ENCODE peak calls at places on chromosome 5, in seven cellular contexts. E is stimulated activated CD4-positive, alpha-beta T cell treated with anti-CD3 and anti-CD28 coated beads, Interleukin-2, amount 100 ng/mL, for 48 hours; A is M059J; I is adipocyte; Q is mucosa of descending colon; U is C1 segment of cervical spinal cord; B is glutamatergic neuron. K is an unnamed sample.

GRCh38 chr5:82074968-82075367 is 103.1 kb downstream of the ATG10 start:
- DNase-seq in E (no peak), A (no peak), I (no peak), Q (no peak), U (no peak), B (no peak), K (no peak)

GRCh38 chr5:437281-437771 is 5.7 kb upstream of the EXOC3 start:
- DNase-seq in E (no peak), A (no peak), I (no peak), Q (no peak), U (no peak), B (peak), K (no peak)

GRCh38 chr5:135694016-135694415 is 115.2 kb upstream of the CXCL14 start:
- DNase-seq in E (no peak), A (no peak), I (no peak), Q (no peak), U (no peak), B (no peak), K (no peak)

GRCh38 chr5:74648835-74649286 is 8.3 kb upstream of the ENC1 start:
- DNase-seq in E (no peak), A (peak), I (peak), Q (no peak), U (no peak), B (no peak), K (no peak)

GRCh38 chr5:1545798-1546355 is 22.1 kb upstream of the LPCAT1 start:
- DNase-seq in E (no peak), A (no peak), I (no peak), Q (no peak), U (no peak), B (no peak), K (no peak)

GRCh38 chr5:179595916-179596315 is 27.6 kb downstream of the HNRNPH1 start:
- DNase-seq in E (no peak), A (no peak), I (no peak), Q (no peak), U (no peak), B (no peak), K (no peak)

GRCh38 chr5:11384441-11385250 is 519.6 kb downstream of the CTNND2 start:
- DNase-seq in E (no peak), A (peak), I (no peak), Q (peak), U (peak), B (peak), K (peak)

GRCh38 chr5:33229216-33229615 is 211.5 kb upstream of the TARS1 start:
- DNase-seq in E (no peak), A (no peak), I (no peak), Q (no peak), U (no peak), B (no peak), K (no peak)

GRCh38 chr5:118956727-118957126 is 31.6 kb downstream of the DTWD2 start:
- DNase-seq in E (no peak), A (peak), I (peak), Q (no peak), U (no peak), B (no peak), K (no peak)

GRCh38 chr5:15463231-15463630 is 36.7 kb upstream of the FBXL7 start:
- DNase-seq in E (no peak), A (peak), I (peak), Q (no peak), U (no peak), B (no peak), K (no peak)

GRCh38 chr5:159331099-159331973 is 1.0 kb upstream of the IL12B start:
- DNase-seq in E (peak), A (no peak), I (peak), Q (peak), U (peak), B (peak), K (peak)

GRCh38 chr5:26492835-26493459 is 545.4 kb downstream of the CDH9 start:
- DNase-seq in E (no peak), A (no peak), I (no peak), Q (no peak), U (no peak), B (no peak), K (no peak)

GRCh38 chr5:36657563-36657995 is 51.2 kb downstream of the SLC1A3 start:
- DNase-seq in E (no peak), A (peak), I (peak), Q (peak), U (no peak), B (no peak), K (no peak)

GRCh38 chr5:95895771-95896170 is 65.9 kb downstream of the ELL2 start:
- DNase-seq in E (no peak), A (no peak), I (peak), Q (no peak), U (no peak), B (no peak), K (peak)

GRCh38 chr5:79697222-79698164 is 7.9 kb downstream of the CMYA5 start:
- DNase-seq in E (no peak), A (no peak), I (peak), Q (no peak), U (no peak), B (no peak), K (no peak)

GRCh38 chr5:36240779-36241635 is 718 bp downstream of the NADK2 start:
- DNase-seq in E (peak), A (peak), I (peak), Q (peak), U (peak), B (peak), K (peak)

GRCh38 chr5:133995341-133995740 is 9.4 kb downstream of the VDAC1 start:
- DNase-seq in E (no peak), A (peak), I (no peak), Q (no peak), U (no peak), B (no peak), K (no peak)

GRCh38 chr5:170809551-170809950 is 26.0 kb downstream of the GABRP start:
- DNase-seq in E (no peak), A (peak), I (peak), Q (peak), U (no peak), B (no peak), K (no peak)

GRCh38 chr5:114387433-114387832 is 25.6 kb downstream of the KCNN2 start:
- DNase-seq in E (no peak), A (no peak), I (peak), Q (no peak), U (no peak), B (no peak), K (no peak)

GRCh38 chr5:148998174-148998797 is 64.6 kb downstream of the SH3TC2 start:
- DNase-seq in E (peak), A (peak), I (peak), Q (peak), U (no peak), B (no peak), K (no peak)

GRCh38 chr5:73615947-73616346 is 10.0 kb upstream of the ARHGEF28 start:
- DNase-seq in E (no peak), A (no peak), I (no peak), Q (no peak), U (no peak), B (no peak), K (no peak)

GRCh38 chr5:9742848-9743247 is 112.7 kb upstream of the TAS2R1 start:
- DNase-seq in E (no peak), A (no peak), I (no peak), Q (no peak), U (no peak), B (no peak), K (no peak)

GRCh38 chr5:175059687-175060194 is 335.4 kb downstream of the MSX2 start:
- DNase-seq in E (no peak), A (peak), I (peak), Q (peak), U (no peak), B (peak), K (peak)

GRCh38 chr5:110377411-110378392 is 348.8 kb downstream of the TMEM232 start:
- DNase-seq in E (no peak), A (peak), I (peak), Q (no peak), U (no peak), B (no peak), K (no peak)

GRCh38 chr5:26945881-26946280 is 92.5 kb downstream of the CDH9 start:
- DNase-seq in E (no peak), A (peak), I (peak), Q (no peak), U (no peak), B (no peak), K (no peak)

GRCh38 chr5:38447786-38448185 is 108.7 kb downstream of the LIFR start:
- DNase-seq in E (no peak), A (no peak), I (peak), Q (no peak), U (no peak), B (no peak), K (no peak)

GRCh38 chr5:170108266-170108785 is 2.6 kb downstream of the FOXI1 start:
- DNase-seq in E (no peak), A (no peak), I (no peak), Q (no peak), U (no peak), B (no peak), K (no peak)